ENCODE peak calls at places on chromosomes 16 and 17, in four cellular contexts. W, Z, T and F are unnamed samples.

GRCh38 chr16:28292731-28293588 is 635 bp downstream of the SBK1 start:
- DNase-seq in W (no peak), Z (no peak), T (no peak), F (no peak)

GRCh38 chr16:69118468-69118867 is 13.0 kb downstream of the HAS3 start:
- DNase-seq in W (no peak), Z (no peak), T (no peak), F (no peak)

GRCh38 chr17:80449930-80450576 is 26.4 kb downstream of the NPTX1 start:
- DNase-seq in W (no peak), Z (no peak), T (no peak), F (no peak)

GRCh38 chr16:27240948-27241531 is 27.5 kb downstream of the NSMCE1 start:
- DNase-seq in W (no peak), Z (no peak), T (peak; percentile 77), F (no peak)

GRCh38 chr17:49703557-49704277 is 4.0 kb downstream of the SLC35B1 start:
- DNase-seq in W (peak; percentile 49), Z (peak; percentile 48), T (peak; percentile 64), F (peak; percentile 59)

GRCh38 chr17:81523139-81524062 is 4.8 kb upstream of the FSCN2 start:
- DNase-seq in W (peak; percentile 62), Z (peak; percentile 71), T (peak; percentile 42), F (peak; percentile 62)

GRCh38 chr16:56620311-56620897 is 5.2 kb upstream of the MT1E start:
- DNase-seq in W (no peak), Z (no peak), T (no peak), F (no peak)

GRCh38 chr16:84332975-84333684 is 35.2 kb upstream of the ATP2C2 start:
- DNase-seq in W (no peak), Z (no peak), T (no peak), F (no peak)

GRCh38 chr17:39950871-39951348 is 11.9 kb upstream of the GSDMA start:
- DNase-seq in W (no peak), Z (no peak), T (peak; percentile 11), F (no peak)

GRCh38 chr17:40469805-40470675 is 26.8 kb downstream of the IGFBP4 start:
- DNase-seq in W (no peak), Z (no peak), T (no peak), F (no peak)

GRCh38 chr17:42276359-42276608 is at the start of gene STAT5B:
- DNase-seq in W (peak; percentile 84), Z (peak; percentile 84), T (peak; percentile 54), F (peak; percentile 89)

GRCh38 chr16:11871193-11871592 is 19.9 kb upstream of the RSL1D1 start:
- DNase-seq in W (no peak), Z (peak; percentile 51), T (peak; percentile 37), F (no peak)

GRCh38 chr17:18187816-18188761 is 4.5 kb downstream of the ALKBH5 start:
- DNase-seq in W (peak; percentile 34), Z (no peak), T (peak; percentile 41), F (no peak)

GRCh38 chr17:39236981-39237441 is 11.3 kb upstream of the STAC2 start:
- DNase-seq in W (no peak), Z (no peak), T (no peak), F (no peak)

GRCh38 chr17:27892542-27892865 is 661 bp downstream of the LYRM9 start:
- DNase-seq in W (no peak), Z (peak; percentile 27), T (no peak), F (no peak)

GRCh38 chr17:74859439-74860228 is at the start of gene GRIN2C:
- DNase-seq in W (no peak), Z (no peak), T (no peak), F (no peak)

GRCh38 chr17:42877037-42877436 is 23.6 kb upstream of the G6PC1 start:
- DNase-seq in W (no peak), Z (no peak), T (no peak), F (no peak)

GRCh38 chr17:75875940-75876189 is 2.5 kb downstream of the TRIM47 start:
- DNase-seq in W (no peak), Z (no peak), T (no peak), F (no peak)

GRCh38 chr17:43634681-43635125 is 27.0 kb downstream of the MEOX1 start:
- DNase-seq in W (no peak), Z (no peak), T (peak; percentile 57), F (no peak)

GRCh38 chr17:45138911-45139532 is 3.5 kb downstream of the ACBD4 start:
- DNase-seq in W (no peak), Z (no peak), T (no peak), F (no peak)

GRCh38 chr17:70636517-70637133 is 467.3 kb downstream of the KCNJ2 start:
- DNase-seq in W (peak; percentile 37), Z (peak; percentile 44), T (peak; percentile 64), F (peak; percentile 48)

GRCh38 chr17:32525116-32525515 is 38.3 kb downstream of the CDK5R1 start:
- DNase-seq in W (no peak), Z (peak; percentile 11), T (peak; percentile 25), F (no peak)

GRCh38 chr16:52366997-52367396 is 179.9 kb downstream of the TOX3 start:
- DNase-seq in W (no peak), Z (no peak), T (no peak), F (no peak)

GRCh38 chr16:64657316-64658011 is 464.4 kb downstream of the CDH11 start:
- DNase-seq in W (no peak), Z (no peak), T (peak; percentile 20), F (no peak)

GRCh38 chr17:68732301-68732749 is 131.2 kb upstream of the FAM20A start:
- DNase-seq in W (no peak), Z (no peak), T (no peak), F (no peak)

GRCh38 chr16:59459811-59460210 is 725.7 kb upstream of the GOT2 start:
- DNase-seq in W (no peak), Z (no peak), T (peak; percentile 12), F (no peak)

GRCh38 chr16:87704754-87705353 is 60.9 kb downstream of the KLHDC4 start:
- DNase-seq in W (no peak), Z (no peak), T (no peak), F (no peak)

GRCh38 chr17:44170499-44171201 is at the start of gene ASB16:
- DNase-seq in W (no peak), Z (no peak), T (no peak), F (no peak)

GRCh38 chr16:74698220-74698619 is 2.4 kb downstream of the MLKL start:
- DNase-seq in W (peak; percentile 45), Z (no peak), T (no peak), F (no peak)

GRCh38 chr17:67759355-67760171 is 41.8 kb downstream of the NOL11 start:
- DNase-seq in W (no peak), Z (peak; percentile 45), T (peak; percentile 63), F (peak; percentile 8)

GRCh38 chr17:42520540-42520951 is 15.5 kb upstream of the NAGLU start:
- DNase-seq in W (no peak), Z (peak; percentile 48), T (no peak), F (peak; percentile 38)

DNA sequence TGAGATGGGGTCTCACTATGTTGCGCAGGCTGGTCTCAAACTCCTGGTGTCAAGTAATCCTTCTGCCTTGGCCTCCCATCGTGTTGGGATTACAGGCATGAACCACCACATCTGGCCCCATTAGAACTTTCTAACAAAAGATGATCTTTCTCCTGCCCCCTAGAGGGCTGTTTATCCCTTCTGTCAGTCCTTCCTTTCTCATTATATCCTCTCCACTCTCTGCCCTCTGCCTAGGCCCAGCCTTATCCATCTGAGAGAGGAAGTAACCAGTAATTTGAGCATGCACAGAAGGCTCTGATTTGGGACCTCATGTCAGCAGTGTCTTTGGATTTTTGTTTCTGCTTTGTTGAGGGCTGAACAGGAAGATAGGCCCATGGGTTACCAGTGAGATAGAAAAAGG is 4.4 kb upstream of the DHX40 start:
- DNase-seq in W (peak; percentile 28), Z (peak; percentile 71), T (peak; percentile 30), F (peak; percentile 52)
- TF ChIP-seq CTCF in W (peak; percentile 38), Z (peak; percentile 65), T (peak; percentile 46), F (peak; percentile 67)

DNA sequence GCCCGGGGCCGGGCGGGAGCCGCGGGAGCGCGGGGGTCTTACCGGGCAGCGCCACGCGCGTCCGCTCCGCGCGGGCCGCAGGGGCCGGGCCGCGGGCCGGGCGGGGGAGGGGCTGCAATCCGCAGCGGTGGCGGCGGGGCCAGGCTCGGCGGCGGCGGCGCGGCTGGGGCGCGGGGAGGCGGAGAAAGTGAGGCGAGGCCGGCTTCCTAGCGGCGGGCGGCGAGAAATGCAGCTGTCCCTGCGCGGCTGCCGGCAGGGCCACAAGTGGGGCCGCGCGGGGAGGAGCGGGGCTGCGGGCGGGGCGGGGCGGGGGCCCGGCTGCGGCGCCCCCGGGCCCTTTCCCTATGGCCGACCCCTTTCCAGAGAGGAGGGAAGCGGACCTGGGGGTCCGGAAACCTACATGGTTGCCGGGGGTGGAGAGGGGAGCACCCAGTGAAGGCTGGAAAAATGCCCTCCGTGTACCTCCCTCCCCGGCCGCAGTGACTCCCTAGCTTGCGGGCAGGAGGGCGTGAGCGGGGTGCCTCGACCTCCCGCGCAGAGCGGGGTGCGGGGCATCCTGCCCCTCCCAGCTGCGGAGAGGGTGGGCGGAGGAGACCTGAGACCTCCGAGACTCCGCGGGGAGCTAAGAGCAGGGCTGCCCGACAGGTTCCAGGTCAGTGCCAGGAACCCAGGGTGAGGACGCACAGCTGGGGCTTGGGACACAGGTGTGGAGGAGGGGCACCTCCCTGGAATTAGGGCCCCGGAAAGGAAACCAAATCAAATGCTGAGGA is at the start of gene CUEDC1:
- DNase-seq in W (peak; percentile 54), Z (peak; percentile 77), T (peak; percentile 50), F (peak; percentile 46)
- TF ChIP-seq CTCF in W (peak; percentile 34), Z (no peak), T (no peak), F (peak; percentile 16)

GRCh38 chr17:12896386-12896785 is 107.1 kb downstream of the ARHGAP44 start:
- DNase-seq in W (no peak), Z (no peak), T (no peak), F (no peak)

GRCh38 chr17:12898110-12898509 is 108.8 kb downstream of the ARHGAP44 start:
- DNase-seq in W (no peak), Z (no peak), T (no peak), F (no peak)

GRCh38 chr17:12902046-12902445 is 112.7 kb downstream of the ARHGAP44 start:
- DNase-seq in W (no peak), Z (no peak), T (no peak), F (no peak)

GRCh38 chr17:12900474-12900873 is 111.2 kb downstream of the ARHGAP44 start:
- DNase-seq in W (no peak), Z (no peak), T (no peak), F (no peak)

GRCh38 chr17:12899604-12900003 is 110.3 kb downstream of the ARHGAP44 start:
- DNase-seq in W (no peak), Z (no peak), T (no peak), F (no peak)
- TF ChIP-seq CTCF in W (no peak), Z (no peak), T (no peak), F (no peak)

DNA sequence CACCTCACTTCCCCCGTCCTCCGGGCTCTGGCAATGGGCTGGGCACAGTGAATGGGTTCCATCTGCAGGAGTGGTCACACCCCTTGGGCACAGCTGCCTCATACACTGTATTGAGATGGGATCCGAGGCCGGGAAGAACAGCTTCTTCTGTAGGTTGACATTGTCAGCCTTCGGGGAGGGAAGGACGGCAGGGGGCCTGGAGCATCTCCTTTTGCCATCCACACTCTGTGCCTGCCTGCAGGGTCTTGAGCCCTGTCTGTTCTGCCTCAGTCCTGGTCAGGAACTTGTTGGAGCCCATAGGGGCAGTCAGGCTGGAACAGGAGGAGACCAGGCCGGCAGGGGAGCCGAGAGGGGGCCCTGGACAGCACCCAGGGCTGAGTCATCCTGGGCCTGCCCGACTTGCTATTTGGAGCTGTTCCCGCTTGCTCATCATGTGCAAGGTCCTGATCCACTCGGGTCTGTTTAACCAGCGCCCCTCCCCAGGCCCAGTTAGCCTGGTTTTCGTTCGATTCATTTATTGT is 286.8 kb downstream of the SEC14L1 start:
- DNase-seq in W (no peak), Z (peak; percentile 52), T (peak; percentile 77), F (no peak)
- TF ChIP-seq CTCF in W (no peak), Z (no peak), T (no peak), F (no peak)